ENCODE peak calls at places on chromosomes 1 and 21, in five cellular contexts. P, X, R, L and U are unnamed samples.

GRCh38 chr1:205976708-205977107 is 26.5 kb downstream of the RAB7B start:
- DNase-seq in P (no peak), X (peak; percentile 21), R (no peak), L (no peak), U (peak; percentile 78)

GRCh38 chr21:44870748-44871495 is 2.6 kb downstream of the PTTG1IP start:
- DNase-seq in P (no peak), X (no peak), R (no peak), L (peak; percentile 63), U (peak; percentile 87)

GRCh38 chr1:94648225-94649007 is 106.9 kb upstream of the F3 start:
- DNase-seq in P (peak; percentile 79), X (peak; percentile 98), R (peak; percentile 92), L (peak; percentile 87), U (no peak)

GRCh38 chr1:227603327-227603726 is 40.0 kb downstream of the ZNF678 start:
- DNase-seq in P (no peak), X (no peak), R (no peak), L (no peak), U (no peak)

GRCh38 chr1:209375681-209376360 is 207.7 kb upstream of the CAMK1G start:
- DNase-seq in P (no peak), X (peak; percentile 83), R (no peak), L (no peak), U (no peak)

GRCh38 chr1:233735331-233735730 is 121.4 kb downstream of the KCNK1 start:
- DNase-seq in P (no peak), X (no peak), R (no peak), L (no peak), U (no peak)

GRCh38 chr1:92936865-92937264 is 24.4 kb downstream of the DIPK1A start:
- DNase-seq in P (no peak), X (no peak), R (no peak), L (no peak), U (no peak)

GRCh38 chr1:220700591-220701179 is 10.5 kb downstream of the C1orf115 start:
- DNase-seq in P (no peak), X (no peak), R (no peak), L (no peak), U (no peak)

GRCh38 chr1:12135612-12136011 is 31.2 kb upstream of the TNFRSF1B start:
- DNase-seq in P (no peak), X (peak; percentile 82), R (no peak), L (peak; percentile 77), U (peak; percentile 84)